ENCODE peak calls at places on chromosome 20, in eight cellular contexts. O is ovary, U is gastrocnemius medialis, N is pancreas, S is cardiac muscle cell, W is psoas muscle, Z is brain microvascular endothelial cell, X is fibroblast of lung. G is an unnamed sample.
A peak's percentile ranks its signal among the peaks of the same experiment; 100 is the strongest.

GRCh38 chr20:7883309-7883708 is 56.9 kb downstream of the HAO1 start:
- DNase-seq in O (no peak), U (no peak), N (no peak), S (no peak), W (no peak), Z (no peak), X (no peak), G (no peak)

GRCh38 chr20:61683721-61684120 is 382.0 kb downstream of the TAF4 start:
- DNase-seq in O (no peak), U (no peak), N (no peak), S (no peak), W (no peak), Z (no peak), X (no peak), G (no peak)

GRCh38 chr20:5528719-5529256 is 212.0 kb upstream of the PROKR2 start:
- DNase-seq in O (peak; percentile 77), U (peak; percentile 30), N (no peak), S (peak; percentile 93), W (peak; percentile 45), Z (peak; percentile 80), X (peak; percentile 92), G (peak; percentile 70)

GRCh38 chr20:8631271-8631670 is 437.6 kb upstream of the PLCB4 start:
- DNase-seq in O (no peak), U (no peak), N (no peak), S (no peak), W (no peak), Z (no peak), X (no peak), G (no peak)

GRCh38 chr20:35523298-35523888 is 6.1 kb downstream of the C20orf173 start:
- DNase-seq in O (no peak), U (no peak), N (no peak), S (no peak), W (no peak), Z (no peak), X (no peak), G (peak; percentile 44)

GRCh38 chr20:18428490-18429173 is 38.2 kb downstream of the DZANK1 start:
- DNase-seq in O (peak; percentile 34), U (no peak), N (no peak), S (peak; percentile 72), W (no peak), Z (peak; percentile 7), X (peak; percentile 66), G (no peak)

GRCh38 chr20:54844346-54844745 is 369.0 kb downstream of the DOK5 start:
- DNase-seq in O (no peak), U (no peak), N (no peak), S (no peak), W (no peak), Z (no peak), X (no peak), G (no peak)

GRCh38 chr20:50193169-50193850 is 2.7 kb downstream of the CEBPB start:
- DNase-seq in O (peak; percentile 55), U (peak; percentile 34), N (no peak), S (peak; percentile 42), W (no peak), Z (no peak), X (peak; percentile 51), G (peak; percentile 55)

GRCh38 chr20:57563522-57563921 is 2.6 kb downstream of the PCK1 start:
- DNase-seq in O (no peak), U (no peak), N (no peak), S (no peak), W (no peak), Z (no peak), X (no peak), G (no peak)

GRCh38 chr20:23161968-23162696 is 76.0 kb upstream of the CD93 start:
- DNase-seq in O (peak; percentile 73), U (peak; percentile 92), N (no peak), S (peak; percentile 98), W (peak; percentile 89), Z (peak; percentile 76), X (peak; percentile 95), G (peak; percentile 88)

GRCh38 chr20:46715292-46715756 is 5.9 kb downstream of the SLC2A10 start:
- DNase-seq in O (peak; percentile 77), U (no peak), N (no peak), S (peak; percentile 92), W (peak; percentile 57), Z (no peak), X (peak; percentile 78), G (no peak)

GRCh38 chr20:47241345-47241781 is 115.1 kb downstream of the ZMYND8 start:
- DNase-seq in O (peak; percentile 61), U (no peak), N (no peak), S (peak; percentile 98), W (no peak), Z (peak; percentile 20), X (peak; percentile 99), G (no peak)

GRCh38 chr20:49112596-49113274 is 66.6 kb downstream of the CSE1L start:
- DNase-seq in O (no peak), U (no peak), N (no peak), S (no peak), W (no peak), Z (peak; percentile 59), X (no peak), G (no peak)

GRCh38 chr20:15241696-15242095 is 904.3 kb upstream of the FLRT3 start:
- DNase-seq in O (no peak), U (no peak), N (no peak), S (no peak), W (no peak), Z (no peak), X (no peak), G (no peak)

GRCh38 chr20:60465439-60465838 is 507.2 kb downstream of the CDH26 start:
- DNase-seq in O (no peak), U (no peak), N (no peak), S (no peak), W (no peak), Z (no peak), X (no peak), G (no peak)

GRCh38 chr20:30816182-30816645 is 441.2 kb upstream of the DEFB115 start:
- DNase-seq in O (no peak), U (no peak), N (peak; percentile 77), S (peak; percentile 68), W (peak; percentile 36), Z (no peak), X (peak; percentile 7), G (no peak)

GRCh38 chr20:22691369-22692118 is 107.2 kb upstream of the FOXA2 start:
- DNase-seq in O (peak; percentile 81), U (peak; percentile 41), N (peak; percentile 84), S (peak; percentile 85), W (peak; percentile 73), Z (peak; percentile 62), X (peak; percentile 72), G (peak; percentile 87)

GRCh38 chr20:57329608-57330221 is at the start of gene SPO11:
- DNase-seq in O (no peak), U (no peak), N (no peak), S (no peak), W (no peak), Z (no peak), X (no peak), G (no peak)

GRCh38 chr20:14951105-14951504 is 613.7 kb upstream of the FLRT3 start:
- DNase-seq in O (no peak), U (no peak), N (no peak), S (no peak), W (no peak), Z (no peak), X (no peak), G (no peak)

DNA sequence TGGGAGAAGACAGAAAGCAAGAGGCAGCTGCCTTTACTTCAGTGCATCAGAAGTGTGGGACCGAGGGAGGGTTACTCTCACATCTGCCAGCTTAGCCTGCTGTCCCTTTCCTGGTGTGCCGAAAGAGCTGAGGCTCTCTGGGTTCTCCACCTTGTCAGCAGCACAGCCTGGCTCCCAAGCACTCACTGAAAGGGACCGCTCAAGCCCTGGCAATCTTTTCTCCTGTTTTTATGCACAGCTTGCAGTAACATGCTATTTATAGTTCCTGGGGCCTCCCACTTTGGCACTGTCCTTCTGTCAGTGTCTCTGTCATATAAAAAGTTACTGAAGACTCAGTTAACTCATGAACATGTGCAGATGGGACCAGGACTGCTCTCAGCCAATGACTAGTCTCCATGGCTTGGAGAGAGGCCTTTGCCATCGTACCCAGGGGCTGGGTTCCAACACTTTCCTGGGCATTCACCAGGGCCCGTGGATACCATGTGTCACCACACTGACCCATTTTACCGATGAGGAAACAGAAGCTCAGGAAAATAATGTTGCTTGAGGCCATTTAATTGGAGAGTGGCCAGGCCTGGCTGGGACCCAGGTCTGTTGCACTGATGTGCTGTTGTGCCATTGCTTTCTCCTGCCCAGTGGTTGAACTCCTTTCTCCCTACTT is 46.2 kb downstream of the PANK2 start:
- DNase-seq in O (no peak), U (peak; percentile 59), N (no peak), S (no peak), W (peak; percentile 42), Z (no peak), X (peak; percentile 34), G (no peak)
- H3K27ac ChIP-seq in O (no peak overlapping the region), U (peak overlapping the region; percentile 75), N (no peak overlapping the region), S (peak overlapping the region; percentile 68), W (peak overlapping the region; percentile 56), Z (no peak overlapping the region), X (peak overlapping the region; percentile 46), G (no peak overlapping the region)

DNA sequence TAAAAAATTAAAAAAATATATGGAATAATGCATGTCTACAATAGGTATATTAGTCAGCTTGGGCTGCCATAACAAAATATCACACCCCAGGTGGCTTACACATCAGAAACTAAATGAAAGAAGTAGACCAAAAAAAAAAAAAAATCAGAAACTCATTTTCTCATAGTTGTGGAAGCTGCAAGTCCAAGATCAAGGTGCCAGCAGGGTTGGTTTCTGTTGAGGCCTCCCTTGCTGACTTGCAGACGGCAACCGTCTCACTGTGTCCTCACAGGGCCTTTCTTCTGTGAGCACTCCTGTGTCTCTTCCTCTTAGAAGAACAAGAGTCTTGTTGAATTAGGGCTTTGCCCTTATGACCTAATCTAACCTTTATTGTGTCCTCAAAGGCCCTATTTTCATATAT is 11.4 kb upstream of the GDAP1L1 start:
- DNase-seq in O (no peak), U (no peak), N (no peak), S (no peak), W (no peak), Z (no peak), X (no peak), G (no peak)
- H3K27ac ChIP-seq in O (no peak overlapping the region), U (no peak overlapping the region), N (no peak overlapping the region), S (no peak overlapping the region), W (no peak overlapping the region), Z (no peak overlapping the region), X (no peak overlapping the region), G (no peak overlapping the region)

DNA sequence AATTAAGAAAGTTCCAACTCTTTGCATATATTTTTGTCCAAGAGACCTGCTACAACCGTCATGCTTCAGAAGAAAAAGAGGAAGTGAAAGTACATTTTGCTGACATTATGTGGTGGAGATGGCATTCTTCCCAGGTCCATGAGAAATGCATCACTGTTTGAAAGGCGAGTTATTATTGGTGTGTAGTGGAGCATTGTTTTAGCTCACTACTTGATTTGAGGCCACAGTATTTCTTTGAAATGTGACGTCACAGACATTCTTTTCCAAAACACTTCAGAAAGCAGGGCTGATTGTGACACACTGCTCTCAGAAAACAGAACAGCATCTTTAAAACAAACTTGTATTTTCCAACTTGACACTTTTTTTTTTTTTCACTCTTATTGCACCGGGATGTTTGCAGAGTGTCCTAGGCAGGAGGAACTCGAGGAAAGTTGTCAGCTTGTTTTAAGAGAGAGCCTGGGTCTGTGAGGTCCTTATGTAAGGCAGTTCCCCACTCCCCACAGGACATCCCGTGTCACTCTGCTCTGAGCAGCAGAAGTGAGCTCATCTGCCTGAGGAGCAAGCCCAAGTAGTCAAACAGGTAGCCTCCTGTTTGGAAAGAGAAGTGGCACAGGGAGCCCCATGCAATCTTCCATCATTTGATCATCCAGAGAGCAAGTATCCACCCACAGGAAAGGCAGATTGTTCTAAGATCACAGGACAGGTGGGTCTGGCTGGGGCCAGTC is 1.1 kb downstream of the SPTLC3 start:
- DNase-seq in O (peak; percentile 62), U (no peak), N (no peak), S (peak; percentile 97), W (no peak), Z (peak; percentile 90), X (peak; percentile 99), G (no peak)
- H3K27ac ChIP-seq in O (peak overlapping the region; percentile 16), U (peak overlapping the region; percentile 49), N (peak overlapping the region; percentile 80), S (peak overlapping the region; percentile 67), W (peak overlapping the region; percentile 55), Z (no peak overlapping the region), X (peak overlapping the region; percentile 56), G (peak overlapping the region; percentile 68)

GRCh38 chr20:1896859-1897258 is 1.7 kb downstream of the SIRPA start:
- DNase-seq in O (no peak), U (no peak), N (no peak), S (no peak), W (no peak), Z (no peak), X (no peak), G (no peak)
- H3K27ac ChIP-seq in O (no peak overlapping the region), U (no peak overlapping the region), N (no peak overlapping the region), S (no peak overlapping the region), W (peak overlapping the region; percentile 60), Z (no peak overlapping the region), X (no peak overlapping the region), G (no peak overlapping the region)

G was measured in aorta.